ENCODE peak calls at places on chromosomes 2 and 18, in four cellular contexts. One of them, this sample, is unnamed.

GRCh38 chr2:41881249-41881648 is 166.6 kb upstream of the PKDCC start:
- DNase-seq in K562: no peak
- DNase-seq in HepG2: no peak
- DNase-seq in GM12878: no peak
- DNase-seq in this sample: no peak

GRCh38 chr18:34299828-34300227 is 75.1 kb upstream of the NOL4 start:
- DNase-seq in K562: no peak
- DNase-seq in HepG2: no peak
- DNase-seq in GM12878: no peak
- DNase-seq in this sample: no peak

GRCh38 chr2:37934591-37935513 is 9.8 kb downstream of the RMDN2 start:
- DNase-seq in K562: no peak
- DNase-seq in GM12878: peak
- DNase-seq in HepG2: no peak
- DNase-seq in this sample: no peak

GRCh38 chr2:88765154-88765948 is 73.9 kb downstream of the RPIA start:
- DNase-seq in K562: no peak
- DNase-seq in HepG2: no peak
- DNase-seq in GM12878: no peak
- DNase-seq in this sample: no peak

GRCh38 chr18:77038182-77038581 is 94.4 kb downstream of the MBP start:
- DNase-seq in HepG2: no peak
- DNase-seq in K562: no peak
- DNase-seq in GM12878: no peak
- DNase-seq in this sample: no peak

GRCh38 chr18:54859667-54860421 is 31.6 kb downstream of the RAB27B start:
- DNase-seq in K562: no peak
- DNase-seq in HepG2: no peak
- DNase-seq in GM12878: no peak
- DNase-seq in this sample: no peak

GRCh38 chr2:136134126-136134525 is 16.2 kb upstream of the CXCR4 start:
- DNase-seq in K562: no peak
- DNase-seq in GM12878: no peak
- DNase-seq in HepG2: no peak
- DNase-seq in this sample: no peak

GRCh38 chr2:222545821-222546540 is 109.9 kb downstream of the FARSB start:
- DNase-seq in K562: no peak
- DNase-seq in GM12878: no peak
- DNase-seq in HepG2: no peak
- DNase-seq in this sample: no peak

GRCh38 chr18:44599409-44599808 is 81.3 kb upstream of the SETBP1 start:
- DNase-seq in HepG2: no peak
- DNase-seq in K562: no peak
- DNase-seq in GM12878: no peak
- DNase-seq in this sample: no peak

GRCh38 chr2:144152817-144153271 is 367.1 kb downstream of the ZEB2 start:
- DNase-seq in HepG2: no peak
- DNase-seq in K562: peak
- DNase-seq in GM12878: no peak
- DNase-seq in this sample: no peak

GRCh38 chr18:58451972-58452334 is 176.9 kb downstream of the ALPK2 start:
- DNase-seq in K562: no peak
- DNase-seq in HepG2: no peak
- DNase-seq in GM12878: no peak
- DNase-seq in this sample: no peak

GRCh38 chr2:151774506-151774905 is 40.2 kb upstream of the NEB start:
- DNase-seq in HepG2: no peak
- DNase-seq in K562: no peak
- DNase-seq in GM12878: no peak
- DNase-seq in this sample: peak

GRCh38 chr2:106644623-106645022 is 157.5 kb downstream of the CD8B2 start:
- DNase-seq in GM12878: no peak
- DNase-seq in HepG2: no peak
- DNase-seq in K562: no peak
- DNase-seq in this sample: no peak

GRCh38 chr2:106649306-106649705 is 162.1 kb downstream of the CD8B2 start:
- DNase-seq in K562: no peak
- DNase-seq in HepG2: no peak
- DNase-seq in GM12878: no peak
- DNase-seq in this sample: no peak
- TF ChIP-seq SP1 in K562: no peak
- TF ChIP-seq SP1 in HepG2: no peak
- TF ChIP-seq SP1 in GM12878: no peak
- TF ChIP-seq SP1 in this sample: no peak

GRCh38 chr2:61177727-61178549 is 15.9 kb downstream of the C2orf74 start:
- DNase-seq in K562: peak
- DNase-seq in HepG2: peak
- DNase-seq in GM12878: no peak
- DNase-seq in this sample: no peak
- TF ChIP-seq REST in K562: no peak
- TF ChIP-seq REST in HepG2: no peak
- TF ChIP-seq REST in GM12878: no peak
- TF ChIP-seq REST in this sample: no peak

DNA sequence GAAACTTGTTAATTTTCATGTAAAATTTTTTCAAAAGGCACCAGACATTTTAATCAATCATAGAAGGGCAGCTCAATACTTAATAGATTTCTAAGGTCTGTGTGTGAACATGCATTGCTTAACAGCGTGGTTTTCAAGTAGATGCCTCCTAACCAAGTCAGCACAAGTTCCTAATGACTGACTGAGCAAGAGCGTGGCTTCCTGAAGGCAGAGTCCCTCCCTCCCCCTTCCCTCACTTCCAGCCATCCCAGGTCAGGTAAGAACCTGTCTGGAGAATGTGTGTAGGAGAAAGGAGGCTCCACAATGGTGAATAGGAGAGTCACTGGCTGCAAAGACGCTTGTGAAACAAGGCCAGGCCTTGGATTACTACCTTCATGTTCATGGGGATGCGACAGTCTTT is 33.5 kb upstream of the DAPL1 start:
- DNase-seq in HepG2: no peak
- DNase-seq in GM12878: no peak
- DNase-seq in K562: no peak
- DNase-seq in this sample: no peak
- H3K4me3 ChIP-seq in HepG2: no peak
- H3K4me3 ChIP-seq in GM12878: no peak
- H3K4me3 ChIP-seq in K562: no peak
- H3K4me3 ChIP-seq in this sample: no peak

GRCh38 chr2:10079192-10079930 is 850 bp downstream of the CYS1 start:
- DNase-seq in K562: no peak
- DNase-seq in GM12878: no peak
- DNase-seq in HepG2: no peak
- DNase-seq in this sample: no peak
- TF ChIP-seq SP1 in K562: no peak
- TF ChIP-seq SP1 in GM12878: no peak
- TF ChIP-seq SP1 in HepG2: no peak
- TF ChIP-seq SP1 in this sample: no peak

This sample was measured in HCT116.